ENCODE peak calls at places on chromosomes 13 and 19, in nine cellular contexts. R is mammary epithelial cell, E is colonic mucosa, A is esophagus squamous epithelium, P is right cardiac atrium, Z is fibroblast of lung, J is psoas muscle, I is GM23248, K is mesenchymal stem cell. M is an unnamed sample. For H3K4me1, the result is how much of the 10 kb centered on the place peaks cover.

GRCh38 chr13:44281252-44282000 is 92.2 kb upstream of the SERP2 start:
- DNase-seq in P (no peak), K (no peak), J (no peak), E (no peak), I (no peak), A (no peak), R (no peak), Z (peak), M (no peak)

GRCh38 chr19:32743447-32743846 is 23.9 kb downstream of the TDRD12 start:
- DNase-seq in P (no peak), K (no peak), J (no peak), R (no peak), A (no peak), I (no peak), Z (no peak), E (no peak), M (no peak)

GRCh38 chr13:53001871-53002270 is 26.7 kb upstream of the OLFM4 start:
- DNase-seq in A (no peak), J (no peak), K (no peak), Z (no peak), I (no peak), R (no peak), E (no peak), P (no peak), M (no peak)

GRCh38 chr13:101942038-101942437 is 459.8 kb downstream of the FGF14 start:
- DNase-seq in J (no peak), K (peak), A (no peak), I (peak), P (no peak), Z (peak), E (peak), R (peak), M (peak)

GRCh38 chr19:47512183-47512947 is 2.5 kb downstream of the NAPA start:
- DNase-seq in P (no peak), A (no peak), I (peak), Z (peak), E (peak), J (peak), R (no peak), K (peak), M (peak)

GRCh38 chr19:49497047-49497789 is 984 bp downstream of the RPS11 start:
- DNase-seq in J (peak), E (peak), I (peak), K (peak), Z (peak), P (peak), R (peak), A (no peak), M (peak)

GRCh38 chr13:33510350-33510749 is 224.8 kb upstream of the STARD13 start:
- DNase-seq in P (no peak), J (no peak), Z (no peak), I (peak), R (no peak), E (no peak), K (no peak), A (no peak), M (no peak)

GRCh38 chr19:35213678-35214632 is 14.6 kb downstream of the FAM187B start:
- DNase-seq in P (peak), R (peak), I (peak), E (peak), A (peak), J (peak), K (no peak), Z (peak), M (peak)

GRCh38 chr19:38277969-38278680 is 13.8 kb downstream of the SPINT2 start:
- DNase-seq in I (peak), A (no peak), K (peak), J (no peak), Z (peak), E (no peak), R (no peak), P (peak), M (no peak)

GRCh38 chr13:23695711-23696512 is 125.7 kb downstream of the TNFRSF19 start:
- DNase-seq in Z (no peak), E (peak), K (no peak), I (no peak), J (peak), A (peak), R (no peak), P (peak), M (no peak)

GRCh38 chr13:101520672-101521071 is 68.2 kb downstream of the ITGBL1 start:
- DNase-seq in P (no peak), A (no peak), E (no peak), Z (peak), K (peak), I (peak), R (peak), J (no peak), M (no peak)

GRCh38 chr19:53880716-53881481 is 1.1 kb upstream of the PRKCG start:
- DNase-seq in E (no peak), Z (no peak), K (peak), P (no peak), J (no peak), A (no peak), R (no peak), I (peak), M (no peak)
- H3K4me1 ChIP-seq in E (under half), Z (under half), K (under half), P (under half), J (under half), A (under half), R (under half), I (under half), M (under half)

GRCh38 chr13:114063545-114064515 is 68.6 kb downstream of the RASA3 start:
- DNase-seq in K (peak), Z (peak), I (peak), A (no peak), R (peak), E (no peak), J (peak), P (peak), M (no peak)

GRCh38 chr13:114061047-114061446 is 71.4 kb downstream of the RASA3 start:
- DNase-seq in Z (no peak), K (no peak), J (peak), I (no peak), P (peak), A (no peak), E (no peak), R (no peak), M (no peak)

GRCh38 chr13:114061746-114062145 is 70.7 kb downstream of the RASA3 start:
- DNase-seq in A (no peak), P (peak), J (peak), I (no peak), E (no peak), R (no peak), K (no peak), Z (no peak), M (no peak)

GRCh38 chr13:114062754-114063153 is 69.7 kb downstream of the RASA3 start:
- DNase-seq in E (no peak), A (no peak), K (no peak), R (no peak), P (peak), Z (no peak), J (peak), I (peak), M (no peak)

DNA sequence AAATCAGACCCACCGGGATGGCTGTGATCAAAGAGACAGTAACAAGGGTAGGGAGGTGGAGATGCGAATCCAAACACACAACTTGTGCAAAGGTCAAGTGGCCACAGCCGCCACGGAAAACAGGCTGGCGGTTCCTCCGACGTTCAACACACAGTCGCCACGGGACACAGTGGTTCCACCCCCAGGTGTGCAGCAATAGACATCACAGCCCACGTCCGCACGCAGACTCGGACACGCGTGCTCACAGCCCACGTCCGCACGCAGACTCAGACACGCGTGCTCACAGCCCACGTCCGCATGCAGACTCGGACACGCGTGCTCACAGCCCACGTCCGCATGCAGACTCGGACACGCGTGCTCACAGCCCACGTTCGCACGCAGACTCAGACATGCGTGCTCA is 70.1 kb downstream of the RASA3 start:
- DNase-seq in J (peak), P (peak), E (no peak), I (no peak), R (no peak), Z (no peak), A (no peak), K (no peak), M (no peak)
- H3K4me1 ChIP-seq in J (under half), P (under half), E (under half), I (under half), R (under half), Z (under half), A (half or more), K (half or more), M (under half)

GRCh38 chr19:45094158-45094557 is 1.2 kb downstream of the PPP1R37 start:
- DNase-seq in K (no peak), J (no peak), Z (no peak), E (no peak), A (no peak), I (no peak), R (no peak), P (no peak), M (no peak)

GRCh38 chr19:45092747-45093678 is at the start of gene PPP1R37:
- DNase-seq in K (peak), J (peak), E (peak), R (peak), A (peak), Z (peak), P (peak), I (peak), M (peak)

GRCh38 chr19:45096700-45097099 is 3.7 kb downstream of the PPP1R37 start:
- DNase-seq in P (no peak), E (no peak), A (no peak), R (no peak), I (no peak), Z (no peak), J (no peak), K (no peak), M (no peak)

GRCh38 chr19:45095496-45096413 is 2.8 kb downstream of the PPP1R37 start:
- DNase-seq in J (no peak), E (no peak), A (no peak), Z (no peak), R (no peak), K (no peak), P (no peak), I (peak), M (no peak)

DNA sequence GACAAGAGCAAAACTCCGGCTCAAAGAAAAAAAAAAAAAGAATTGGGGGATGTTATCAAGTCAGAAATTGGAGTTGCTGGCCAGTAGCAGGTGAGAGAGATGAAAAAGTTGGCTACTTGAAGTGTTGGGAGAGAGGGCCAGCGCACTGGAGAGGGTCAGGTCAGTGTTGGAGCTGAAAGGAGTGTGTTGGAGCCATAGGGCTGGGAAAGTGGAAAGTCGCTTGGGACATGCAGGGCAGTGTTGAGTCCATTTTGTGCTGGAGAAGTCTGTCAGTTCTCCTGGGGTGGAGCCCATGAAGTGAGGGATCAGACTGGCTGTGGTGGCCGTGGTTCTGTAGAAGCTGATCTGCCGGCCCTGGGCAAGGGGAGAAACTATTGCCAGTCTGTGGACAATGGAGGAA is 1.7 kb downstream of the PPP1R37 start:
- DNase-seq in I (no peak), J (no peak), E (no peak), P (no peak), K (no peak), R (no peak), A (no peak), Z (no peak), M (peak)
- H3K4me1 ChIP-seq in I (under half), J (half or more), E (under half), P (under half), K (under half), R (under half), A (half or more), Z (under half), M (under half)

GRCh38 chr19:41426952-41427646 is at the start of gene B3GNT8:
- DNase-seq in Z (peak), J (peak), R (peak), A (peak), K (peak), P (peak), E (peak), I (peak), M (peak)
- H3K4me1 ChIP-seq in Z (under half), J (under half), R (under half), A (half or more), K (under half), P (under half), E (under half), I (under half), M (under half)

GRCh38 chr13:97125051-97125809 is 96.9 kb upstream of the MBNL2 start:
- DNase-seq in P (peak), E (peak), Z (peak), J (peak), I (peak), R (peak), A (no peak), K (peak), M (peak)
- H3K4me1 ChIP-seq in P (under half), E (under half), Z (under half), J (under half), I (half or more), R (half or more), A (half or more), K (under half), M (under half)

GRCh38 chr19:5631511-5632240 is 8.8 kb downstream of the SAFB start:
- DNase-seq in K (no peak), I (peak), J (no peak), P (no peak), A (no peak), E (no peak), R (no peak), Z (no peak), M (no peak)
- H3K4me1 ChIP-seq in K (under half), I (under half), J (half or more), P (under half), A (half or more), E (under half), R (under half), Z (under half), M (under half)

M was measured in hepatocyte.